ENCODE peak calls at places on chromosomes 16 and 17, in nine cellular contexts. Y is neuronal stem cell, W is psoas muscle, V is thyroid gland, N is pancreas, I is SJSA1, F is heart right ventricle, U is PC-9, G is transverse colon. K is an unnamed sample.

GRCh38 chr16:68704232-68704867 is 32.7 kb upstream of the CDH1 start:
- DNase-seq in G (peak; percentile 92), U (peak; percentile 85), N (peak; percentile 93), V (peak; percentile 89), Y (peak; percentile 62), W (peak; percentile 38), I (peak; percentile 57), F (peak; percentile 44), K (peak; percentile 87)

GRCh38 chr16:57537194-57537505 is 779 bp upstream of the CCDC102A start:
- DNase-seq in F (no peak), U (no peak), Y (no peak), W (no peak), I (no peak), V (no peak), G (no peak), N (no peak), K (no peak)

GRCh38 chr17:42329025-42329976 is 41.0 kb downstream of the STAT5A start:
- DNase-seq in N (no peak), W (no peak), I (peak; percentile 76), Y (peak; percentile 80), V (peak; percentile 60), U (peak; percentile 71), F (no peak), G (no peak), K (no peak)

GRCh38 chr17:64534187-64534586 is 27.4 kb downstream of the CEP95 start:
- DNase-seq in U (peak; percentile 20), W (no peak), G (no peak), Y (no peak), F (no peak), N (no peak), V (peak; percentile 32), I (no peak), K (no peak)

GRCh38 chr17:8117367-8117979 is 841 bp downstream of the ALOXE3 start:
- DNase-seq in I (no peak), W (no peak), F (no peak), N (no peak), V (peak; percentile 13), Y (no peak), U (no peak), G (no peak), K (no peak)

GRCh38 chr17:31541559-31541958 is 150.1 kb downstream of the RAB11FIP4 start:
- DNase-seq in V (peak; percentile 30), F (no peak), U (no peak), G (no peak), W (no peak), I (no peak), Y (no peak), N (no peak), K (no peak)

GRCh38 chr17:27514595-27515413 is 58.6 kb downstream of the KSR1 start:
- DNase-seq in I (no peak), U (no peak), Y (no peak), N (no peak), G (no peak), W (no peak), V (no peak), F (no peak), K (no peak)

GRCh38 chr16:63614421-63614820 is 1507.4 kb downstream of the CDH11 start:
- DNase-seq in G (no peak), V (no peak), U (no peak), F (no peak), W (no peak), I (peak; percentile 9), N (no peak), Y (no peak), K (no peak)

GRCh38 chr17:7842380-7842949 is 8.4 kb downstream of the KDM6B start:
- DNase-seq in I (peak; percentile 91), N (peak; percentile 83), Y (no peak), F (peak; percentile 53), G (peak; percentile 82), W (peak; percentile 86), U (peak; percentile 68), V (peak; percentile 76), K (peak; percentile 89)

GRCh38 chr16:24367186-24367585 is 111.1 kb downstream of the CACNG3 start:
- DNase-seq in U (no peak), W (no peak), G (no peak), N (no peak), I (no peak), Y (no peak), F (no peak), V (no peak), K (no peak)

GRCh38 chr16:56255904-56256303 is 64.6 kb downstream of the GNAO1 start:
- DNase-seq in U (no peak), G (no peak), W (no peak), Y (no peak), I (no peak), N (no peak), V (no peak), F (no peak), K (no peak)

GRCh38 chr17:1030684-1031557 is 34.0 kb downstream of the TIMM22 start:
- DNase-seq in U (no peak), N (no peak), F (peak; percentile 67), Y (no peak), I (no peak), G (no peak), V (peak; percentile 32), W (peak; percentile 69), K (peak; percentile 75)

GRCh38 chr16:53915452-53916160 is 211.7 kb downstream of the FTO start:
- DNase-seq in U (no peak), I (no peak), V (no peak), W (no peak), Y (peak; percentile 63), G (no peak), N (no peak), F (no peak), K (no peak)

DNA sequence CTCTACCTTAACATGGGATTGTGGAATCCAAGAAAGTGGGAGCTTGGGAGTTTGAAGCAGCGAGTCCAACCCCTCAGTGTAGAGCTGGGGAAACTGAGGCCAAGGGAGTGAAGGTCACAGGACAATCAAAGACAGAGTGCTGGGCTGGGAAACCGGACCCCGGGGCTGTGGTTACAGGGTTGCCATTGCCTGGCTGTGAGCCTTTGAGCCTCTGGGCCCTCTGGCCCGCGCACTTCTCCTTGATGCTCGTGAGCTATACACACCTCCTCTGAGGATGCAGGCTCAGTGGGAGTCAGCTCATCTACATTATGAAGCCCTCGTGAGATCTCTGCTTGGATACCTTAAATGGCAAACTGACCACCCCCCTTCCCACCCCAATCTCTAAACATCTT is 2.1 kb downstream of the ABCC3 start:
- DNase-seq in Y (no peak), V (no peak), G (no peak), W (no peak), F (no peak), I (no peak), N (no peak), U (no peak), K (no peak)
- H3K4me1 ChIP-seq in Y (peaks cover 6% of the 10 kb centered on the region), V (peaks cover 40% of the 10 kb centered on the region), G (peaks cover 20% of the 10 kb centered on the region), W (peaks cover 20% of the 10 kb centered on the region), F (peaks cover 33% of the 10 kb centered on the region), I (peaks cover 74% of the 10 kb centered on the region), N (peaks cover 21% of the 10 kb centered on the region), U (peaks cover 84% of the 10 kb centered on the region), K (peaks cover 78% of the 10 kb centered on the region)

DNA sequence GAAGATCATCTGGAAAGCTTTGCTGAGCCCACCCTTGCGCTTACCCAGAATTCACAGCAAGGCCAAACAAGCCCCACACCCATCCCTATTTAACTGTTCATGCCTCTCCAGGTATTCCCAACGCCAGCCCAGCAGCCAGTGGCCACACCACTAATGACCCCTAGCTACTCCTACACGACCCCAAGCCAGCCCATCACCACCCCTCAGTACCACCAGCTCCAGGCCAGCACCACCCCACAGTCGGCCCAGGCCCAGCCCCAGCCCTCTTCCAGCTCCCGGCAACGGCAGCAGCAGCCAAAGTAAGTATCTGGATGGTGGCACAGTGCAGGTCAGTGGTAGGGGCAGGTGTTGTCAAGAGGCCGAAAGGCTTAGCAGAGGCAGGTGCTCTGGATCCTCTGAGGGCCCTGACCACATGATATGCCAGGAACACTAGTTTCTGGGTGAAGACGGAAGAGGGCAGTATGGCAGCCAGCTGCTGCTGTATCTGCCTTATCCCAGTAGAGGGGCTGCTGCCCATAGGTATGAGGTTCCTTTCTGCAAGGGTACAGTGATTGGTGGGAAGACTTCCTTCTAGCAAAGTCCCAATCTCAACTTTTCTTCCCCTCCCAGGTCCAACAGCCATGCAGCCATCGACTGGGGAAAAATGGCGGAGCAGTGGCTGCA is 10.7 kb downstream of the PROCA1 start:
- DNase-seq in N (no peak), Y (no peak), F (no peak), U (no peak), W (no peak), V (no peak), G (no peak), I (no peak), K (no peak)
- H3K9me3 ChIP-seq in N (no peaks in the 10 kb centered on the region), Y (no peaks in the 10 kb centered on the region), F (no peaks in the 10 kb centered on the region), U (no peaks in the 10 kb centered on the region), W (no peaks in the 10 kb centered on the region), V (no peaks in the 10 kb centered on the region), G (no peaks in the 10 kb centered on the region), I (no peaks in the 10 kb centered on the region), K (no peaks in the 10 kb centered on the region)

GRCh38 chr16:84726079-84726669 is 26.4 kb downstream of the USP10 start:
- DNase-seq in N (peak; percentile 79), V (peak; percentile 90), I (peak; percentile 70), U (peak; percentile 91), Y (peak; percentile 80), W (peak; percentile 92), G (peak; percentile 93), F (peak; percentile 90), K (peak; percentile 88)

GRCh38 chr16:84730406-84731106 is 30.8 kb downstream of the USP10 start:
- DNase-seq in G (peak; percentile 69), N (peak; percentile 52), V (peak; percentile 81), U (peak; percentile 62), Y (no peak), W (peak; percentile 52), F (no peak), I (peak; percentile 81), K (peak; percentile 78)

GRCh38 chr16:84729716-84730320 is 30.0 kb downstream of the USP10 start:
- DNase-seq in G (no peak), N (no peak), W (no peak), F (no peak), Y (no peak), V (no peak), I (peak; percentile 42), U (no peak), K (no peak)

GRCh38 chr16:84726670-84727467 is 27.1 kb downstream of the USP10 start:
- DNase-seq in W (no peak), N (no peak), V (no peak), F (no peak), I (no peak), G (peak; percentile 45), Y (no peak), U (no peak), K (peak; percentile 39)

DNA sequence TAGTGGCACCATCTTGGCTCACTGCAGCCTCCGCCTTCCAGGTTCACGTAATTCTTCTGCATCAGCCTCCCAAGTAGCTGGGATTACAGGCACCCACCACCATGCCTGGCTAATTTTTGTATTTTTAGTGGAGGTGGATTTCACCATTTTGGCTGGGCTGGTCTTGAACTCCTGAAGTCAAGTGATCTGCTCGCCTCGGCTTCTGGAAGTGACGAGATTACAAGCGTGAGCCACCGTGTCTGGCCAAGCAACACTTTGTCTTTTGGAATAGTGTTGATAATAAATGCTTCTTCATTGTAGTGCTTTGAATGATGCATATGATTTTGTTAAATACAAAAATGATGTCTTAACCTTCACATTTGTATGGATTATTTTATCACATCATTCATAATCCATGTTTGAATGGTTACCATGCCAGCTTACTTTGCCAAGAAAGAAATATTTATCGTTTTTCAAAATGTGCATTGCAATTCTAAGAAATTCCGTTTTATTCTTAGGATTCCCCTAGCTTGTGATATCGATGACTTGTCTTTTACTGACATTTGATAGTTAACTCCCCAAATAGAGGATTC is 29.1 kb downstream of the USP10 start:
- DNase-seq in I (no peak), N (no peak), F (no peak), G (no peak), V (no peak), Y (no peak), W (no peak), U (no peak), K (no peak)
- H3K4me1 ChIP-seq in I (peaks cover 63% of the 10 kb centered on the region), N (peaks cover 21% of the 10 kb centered on the region), F (peaks cover 69% of the 10 kb centered on the region), G (peaks cover 15% of the 10 kb centered on the region), V (peaks cover 22% of the 10 kb centered on the region), Y (peaks cover 41% of the 10 kb centered on the region), W (peaks cover 67% of the 10 kb centered on the region), U (peaks cover 98% of the 10 kb centered on the region), K (peaks cover 30% of the 10 kb centered on the region)

GRCh38 chr16:10447289-10447688 is 61.4 kb downstream of the ATF7IP2 start:
- DNase-seq in I (no peak), N (no peak), V (no peak), Y (no peak), U (no peak), G (no peak), W (no peak), F (no peak), K (no peak)
- H3K9me3 ChIP-seq in I (peaks cover 14% of the 10 kb centered on the region), N (no peaks in the 10 kb centered on the region), V (no peaks in the 10 kb centered on the region), Y (peaks cover 36% of the 10 kb centered on the region), U (peaks cover under 1% of the 10 kb centered on the region), G (peaks cover 32% of the 10 kb centered on the region), W (peaks cover 22% of the 10 kb centered on the region), F (peaks cover 4% of the 10 kb centered on the region), K (no peaks in the 10 kb centered on the region)